ENCODE peak calls at places on chromosomes 1 and 21, in five cellular contexts. T is frontal cortex, M is NCI-H2171 treated with DMSO at 0.1 percent for 48 hours, F is breast epithelium, I is activated T-cell treated with anti-CD3 and anti-CD28 coated beads for 1 hour. H is an unnamed sample.

GRCh38 chr1:19023787-19024186 is 67.3 kb upstream of the IFFO2 start:
- DNase-seq in F (no peak), T (no peak), I (no peak), M (no peak), H (no peak)

GRCh38 chr21:43574741-43575465 is 84.4 kb downstream of the HSF2BP start:
- DNase-seq in M (no peak), I (no peak), F (no peak), T (no peak), H (no peak)

GRCh38 chr1:183936009-183936408 is 101.5 kb downstream of the COLGALT2 start:
- DNase-seq in I (no peak), M (no peak), F (no peak), T (no peak), H (no peak)

GRCh38 chr1:2429780-2430591 is 17.6 kb upstream of the PEX10 start:
- DNase-seq in M (no peak), I (no peak), F (no peak), T (no peak), H (no peak)

GRCh38 chr1:229136817-229137216 is 134.1 kb upstream of the RAB4A start:
- DNase-seq in I (no peak), M (no peak), F (no peak), T (no peak), H (no peak)

GRCh38 chr21:39004776-39005605 is 178.3 kb downstream of the PSMG1 start:
- DNase-seq in T (peak; percentile 35), F (no peak), M (no peak), I (no peak), H (no peak)

GRCh38 chr1:181858135-181858534 is 203.4 kb downstream of the ZNF648 start:
- DNase-seq in T (no peak), M (no peak), I (no peak), F (no peak), H (no peak)

GRCh38 chr1:235971571-235972315 is 93.1 kb downstream of the NID1 start:
- DNase-seq in T (peak; percentile 45), M (peak; percentile 80), F (peak; percentile 85), I (peak; percentile 88), H (peak; percentile 78)

GRCh38 chr1:227131193-227131592 is 187.1 kb downstream of the CDC42BPA start:
- DNase-seq in I (no peak), T (no peak), F (no peak), M (no peak), H (no peak)

GRCh38 chr1:240319998-240320397 is 228.3 kb downstream of the FMN2 start:
- DNase-seq in M (no peak), F (no peak), T (no peak), I (no peak), H (no peak)

GRCh38 chr1:55061000-55061705 is 21.8 kb downstream of the PCSK9 start:
- DNase-seq in T (no peak), M (no peak), F (no peak), I (no peak), H (no peak)

GRCh38 chr21:29318354-29318753 is 19.6 kb downstream of the BACH1 start:
- DNase-seq in M (peak; percentile 91), T (no peak), F (no peak), I (no peak), H (no peak)

GRCh38 chr1:73674945-73675561 is 522.9 kb downstream of the LRRIQ3 start:
- DNase-seq in I (no peak), F (no peak), M (peak; percentile 56), T (no peak), H (no peak)

GRCh38 chr1:55898191-55898590 is 681.2 kb downstream of the PLPP3 start:
- DNase-seq in M (no peak), I (no peak), F (no peak), T (no peak), H (no peak)

GRCh38 chr21:46110499-46111192 is 12.7 kb downstream of the COL6A2 start:
- DNase-seq in M (no peak), F (peak; percentile 51), T (no peak), I (no peak), H (peak; percentile 4)

GRCh38 chr1:75539230-75540116 is 71.4 kb downstream of the SLC44A5 start:
- DNase-seq in M (no peak), F (no peak), I (no peak), T (no peak), H (no peak)

GRCh38 chr1:172909606-172910326 is 141.0 kb downstream of the TNFSF18 start:
- DNase-seq in M (no peak), T (no peak), F (no peak), I (no peak), H (no peak)

GRCh38 chr1:51653127-51653526 is 36.2 kb downstream of the OSBPL9 start:
- DNase-seq in F (no peak), T (no peak), I (no peak), M (no peak), H (no peak)

GRCh38 chr21:31248598-31248997 is 95.5 kb downstream of the TIAM1 start:
- DNase-seq in I (no peak), F (no peak), M (no peak), T (no peak), H (no peak)

GRCh38 chr1:17802164-17802563 is 47.0 kb downstream of the ACTL8 start:
- DNase-seq in T (no peak), F (no peak), M (no peak), I (no peak), H (no peak)

GRCh38 chr1:97533358-97533757 is 387.5 kb downstream of the DPYD start:
- DNase-seq in I (no peak), M (no peak), F (no peak), T (no peak), H (no peak)

GRCh38 chr1:34763142-34763781 is 3.7 kb downstream of the GJB4 start:
- DNase-seq in T (no peak), M (no peak), I (no peak), F (no peak), H (no peak)

GRCh38 chr1:242088875-242089274 is 90.0 kb upstream of the MAP1LC3C start:
- DNase-seq in F (no peak), I (no peak), T (no peak), M (no peak), H (no peak)

GRCh38 chr1:211287218-211287617 is 28.1 kb downstream of the RCOR3 start:
- DNase-seq in T (no peak), F (no peak), I (no peak), M (no peak), H (no peak)

GRCh38 chr1:183306317-183307042 is 111.7 kb downstream of the NMNAT2 start:
- DNase-seq in F (no peak), I (no peak), M (peak; percentile 19), T (no peak), H (no peak)

GRCh38 chr1:205672395-205672889 is 7.9 kb downstream of the SLC45A3 start:
- DNase-seq in T (no peak), I (no peak), M (no peak), F (no peak), H (no peak)

GRCh38 chr1:54287821-54288220 is 87.9 kb downstream of the MRPL37 start:
- DNase-seq in T (no peak), M (peak; percentile 73), I (no peak), F (no peak), H (no peak)

GRCh38 chr1:230320804-230321203 is 105.3 kb downstream of the PGBD5 start:
- DNase-seq in I (no peak), T (no peak), F (peak; percentile 7), M (no peak), H (no peak)

GRCh38 chr1:156924478-156925153 is 4.2 kb downstream of the LRRC71 start:
- DNase-seq in T (no peak), M (no peak), I (no peak), F (no peak), H (no peak)

GRCh38 chr1:222196736-222197135 is 351.2 kb downstream of the HHIPL2 start:
- DNase-seq in M (no peak), F (no peak), T (no peak), I (no peak), H (no peak)

GRCh38 chr1:247417786-247418185 is 1.8 kb downstream of the NLRP3 start:
- DNase-seq in I (no peak), T (no peak), M (no peak), F (no peak), H (no peak)

GRCh38 chr1:176066709-176067108 is 140.4 kb downstream of the COP1 start:
- DNase-seq in T (no peak), F (no peak), M (no peak), I (no peak), H (no peak)

GRCh38 chr21:31660134-31660565 is 657 bp downstream of the SOD1 start:
- DNase-seq in F (no peak), T (no peak), I (peak; percentile 26), M (peak; percentile 21), H (no peak)

GRCh38 chr21:26842976-26843911 is 2.0 kb downstream of the ADAMTS1 start:
- DNase-seq in F (peak; percentile 80), T (peak; percentile 72), M (peak; percentile 60), I (no peak), H (peak; percentile 40)

GRCh38 chr1:205042911-205043806 is at the start of gene CNTN2:
- DNase-seq in I (no peak), T (peak; percentile 87), F (no peak), M (no peak), H (no peak)

GRCh38 chr1:225881081-225882007 is 836 bp downstream of the TMEM63A start:
- DNase-seq in F (peak; percentile 74), M (no peak), I (peak; percentile 49), T (no peak), H (no peak)